ENCODE peak calls at places on chromosome 10, in four cellular contexts. Z is activated CD4-positive, alpha-beta T cell treated with anti-CD3 and anti-CD28 coated beads for 4 hours; M is G401; W is neural crest cell. Q is an unnamed sample.

GRCh38 chr10:99770408-99771045 is 11.9 kb upstream of the ABCC2 start:
- DNase-seq in Z (no peak), M (no peak), W (no peak), Q (no peak)

GRCh38 chr10:42177077-42177792 is 461.1 kb downstream of the ZNF33B start:
- DNase-seq in Z (no peak), M (no peak), W (no peak), Q (no peak)

GRCh38 chr10:33889371-33889770 is 554.9 kb upstream of the NRP1 start:
- DNase-seq in Z (no peak), M (no peak), W (no peak), Q (no peak)

GRCh38 chr10:786666-787512 is 97.4 kb upstream of the DIP2C start:
- DNase-seq in Z (no peak), M (no peak), W (no peak), Q (no peak)

GRCh38 chr10:131789516-131789915 is 111.3 kb upstream of the PPP2R2D start:
- DNase-seq in Z (no peak), M (no peak), W (no peak), Q (no peak)

GRCh38 chr10:74593470-74593869 is 232.9 kb upstream of the KAT6B start:
- DNase-seq in Z (no peak), M (no peak), W (no peak), Q (peak; percentile 19)

GRCh38 chr10:106392781-106393180 is 771.7 kb downstream of the SORCS1 start:
- DNase-seq in Z (no peak), M (no peak), W (no peak), Q (no peak)

GRCh38 chr10:4754143-4754542 is 71.9 kb upstream of the AKR1E2 start:
- DNase-seq in Z (no peak), M (no peak), W (no peak), Q (no peak)

GRCh38 chr10:70714245-70714644 is 41.9 kb downstream of the ADAMTS14 start:
- DNase-seq in Z (no peak), M (no peak), W (no peak), Q (no peak)

GRCh38 chr10:88553116-88553752 is 29.9 kb downstream of the RNLS start:
- DNase-seq in Z (peak; percentile 28), M (peak; percentile 87), W (peak; percentile 15), Q (peak; percentile 2)

GRCh38 chr10:44293306-44293778 is 91.6 kb downstream of the CXCL12 start:
- DNase-seq in Z (no peak), M (no peak), W (no peak), Q (no peak)

GRCh38 chr10:47137311-47137851 is 162.6 kb upstream of the GDF10 start:
- DNase-seq in Z (no peak), M (no peak), W (no peak), Q (no peak)

Q was measured in NCI-H1930.